ENCODE peak calls at places on chromosomes 13 and 19, in ten cellular contexts. D, S, R, N, M, I, K, C, Q and X are unnamed samples.

GRCh38 chr13:101917475-101917810 is 465.0 kb downstream of the ITGBL1 start:
- DNase-seq in M (no peak), K (no peak), R (no peak), D (no peak), C (no peak), N (no peak), S (no peak), Q (no peak), I (no peak), X (no peak)

GRCh38 chr19:38263696-38264485 is 482 bp upstream of the SPINT2 start:
- DNase-seq in C (peak; percentile 49), I (peak; percentile 97), S (peak; percentile 85), R (peak; percentile 88), D (peak; percentile 23), Q (peak; percentile 45), N (peak; percentile 63), M (no peak), K (peak; percentile 80), X (no peak)

GRCh38 chr13:36412736-36413135 is 19.6 kb upstream of the CCNA1 start:
- DNase-seq in M (no peak), I (no peak), S (no peak), R (no peak), Q (no peak), K (no peak), C (no peak), N (no peak), D (peak; percentile 31), X (no peak)

GRCh38 chr13:111219306-111219705 is 101.1 kb upstream of the TEX29 start:
- DNase-seq in K (no peak), N (peak; percentile 83), I (no peak), S (no peak), Q (peak; percentile 88), R (no peak), D (peak; percentile 95), C (no peak), M (no peak), X (no peak)

GRCh38 chr13:42875448-42876269 is 94.3 kb downstream of the FAM216B start:
- DNase-seq in N (peak; percentile 79), C (no peak), R (peak; percentile 21), D (peak; percentile 80), K (peak; percentile 43), S (peak; percentile 29), I (no peak), Q (peak; percentile 54), M (peak; percentile 35), X (no peak)

GRCh38 chr13:76829572-76830327 is 56.5 kb downstream of the KCTD12 start:
- DNase-seq in C (no peak), K (no peak), I (no peak), M (no peak), N (no peak), Q (no peak), S (no peak), R (no peak), D (no peak), X (no peak)

GRCh38 chr19:40387151-40387550 is 2.8 kb downstream of the HIPK4 start:
- DNase-seq in K (no peak), D (no peak), N (no peak), I (no peak), M (no peak), Q (no peak), R (no peak), C (no peak), S (no peak), X (no peak)

GRCh38 chr19:409515-410242 is 732 bp upstream of the C2CD4C start:
- DNase-seq in M (no peak), R (no peak), C (no peak), Q (no peak), D (no peak), S (no peak), I (no peak), K (no peak), N (no peak), X (no peak)

GRCh38 chr13:33639158-33639557 is 178.8 kb upstream of the RFC3 start:
- DNase-seq in R (no peak), S (no peak), K (no peak), C (no peak), Q (peak; percentile 44), I (no peak), D (peak; percentile 91), N (peak; percentile 44), M (no peak), X (no peak)

GRCh38 chr13:50712882-50713281 is 130.6 kb downstream of the DLEU7 start:
- DNase-seq in Q (no peak), R (no peak), I (no peak), K (no peak), C (no peak), N (no peak), M (no peak), D (no peak), S (no peak), X (no peak)

GRCh38 chr19:51743405-51743804 is 8.3 kb downstream of the FPR1 start:
- DNase-seq in D (peak; percentile 43), N (peak; percentile 48), M (no peak), C (no peak), K (no peak), S (no peak), Q (no peak), R (no peak), I (no peak), X (no peak)

GRCh38 chr13:26991508-26992181 is 180.0 kb downstream of the USP12 start:
- DNase-seq in R (no peak), Q (peak; percentile 27), M (no peak), K (no peak), S (no peak), N (no peak), C (no peak), D (no peak), I (no peak), X (no peak)

GRCh38 chr13:106423530-106423929 is 111.9 kb downstream of the EFNB2 start:
- DNase-seq in D (no peak), I (no peak), N (no peak), M (no peak), K (no peak), C (no peak), R (no peak), S (no peak), Q (no peak), X (no peak)

GRCh38 chr13:49341941-49342340 is 94.2 kb downstream of the CDADC1 start:
- DNase-seq in R (no peak), N (no peak), C (no peak), M (no peak), Q (no peak), S (no peak), K (no peak), D (no peak), I (no peak), X (no peak)

GRCh38 chr19:35144600-35145436 is 1.8 kb downstream of the FXYD7 start:
- DNase-seq in C (no peak), S (peak; percentile 82), N (no peak), R (no peak), I (no peak), Q (no peak), D (no peak), M (peak; percentile 49), K (no peak), X (no peak)

GRCh38 chr19:18743281-18743825 is 47.8 kb downstream of the COMP start:
- DNase-seq in S (no peak), K (no peak), Q (peak; percentile 76), N (peak; percentile 60), R (no peak), C (no peak), I (no peak), M (peak; percentile 37), D (peak; percentile 88), X (no peak)

GRCh38 chr19:46137915-46138473 is 10.0 kb upstream of the IGFL2 start:
- DNase-seq in Q (no peak), D (no peak), I (no peak), S (no peak), K (no peak), M (no peak), R (no peak), C (no peak), N (no peak), X (no peak)

GRCh38 chr13:63287926-63288325 is 1872.3 kb upstream of the PCDH20 start:
- DNase-seq in K (no peak), I (no peak), S (no peak), R (no peak), N (no peak), M (no peak), D (peak; percentile 60), Q (no peak), C (no peak), X (no peak)

GRCh38 chr19:54248016-54248601 is 5.5 kb upstream of the LILRA6 start:
- DNase-seq in C (no peak), D (peak; percentile 43), S (no peak), R (no peak), M (no peak), I (no peak), K (no peak), N (peak; percentile 22), Q (peak; percentile 26), X (no peak)

GRCh38 chr19:38849746-38850230 is at the start of gene HNRNPL:
- DNase-seq in D (no peak), I (peak; percentile 99), M (peak; percentile 90), N (no peak), C (no peak), R (peak; percentile 99), S (peak; percentile 99), Q (no peak), K (no peak), X (peak; percentile 65)

GRCh38 chr13:29761160-29761559 is 89.3 kb downstream of the UBL3 start:
- DNase-seq in M (no peak), N (no peak), C (no peak), I (no peak), R (no peak), S (no peak), Q (no peak), D (no peak), K (no peak), X (no peak)

GRCh38 chr13:30108216-30108912 is 199.0 kb downstream of the KATNAL1 start:
- DNase-seq in I (no peak), N (no peak), Q (no peak), S (no peak), M (no peak), C (no peak), K (no peak), D (no peak), R (no peak), X (no peak)

GRCh38 chr13:98202026-98202425 is 25.0 kb upstream of the RNF113B start:
- DNase-seq in M (no peak), Q (no peak), I (no peak), K (no peak), N (no peak), D (no peak), S (no peak), C (no peak), R (no peak), X (no peak)

GRCh38 chr19:29668746-29669609 is 3.7 kb downstream of the PLEKHF1 start:
- DNase-seq in R (no peak), D (no peak), I (no peak), S (no peak), C (no peak), K (no peak), N (no peak), Q (no peak), M (no peak), X (no peak)

GRCh38 chr19:38277969-38278680 is 13.8 kb downstream of the SPINT2 start:
- DNase-seq in Q (peak; percentile 35), I (no peak), R (no peak), S (no peak), C (no peak), K (no peak), M (no peak), N (no peak), D (no peak), X (no peak)

GRCh38 chr19:3365447-3366103 is 808 bp upstream of the NFIC start:
- DNase-seq in C (no peak), D (peak; percentile 70), I (no peak), M (no peak), Q (peak; percentile 66), K (no peak), R (no peak), N (no peak), S (peak; percentile 59), X (no peak)

GRCh38 chr19:38015771-38016170 is 108.8 kb downstream of the SIPA1L3 start:
- DNase-seq in C (no peak), R (no peak), K (no peak), Q (no peak), S (no peak), N (no peak), I (no peak), D (no peak), M (no peak), X (no peak)

GRCh38 chr13:104301216-104301975 is 1235.2 kb upstream of the SLC10A2 start:
- DNase-seq in K (no peak), M (no peak), D (peak; percentile 21), C (no peak), I (no peak), R (no peak), Q (peak; percentile 29), N (no peak), S (no peak), X (no peak)